ENCODE peak calls at places on chromosomes 6 and 20, in six cellular contexts. Y is CD8-positive, alpha-beta memory T cell; L is GM23248; N is naive thymus-derived CD4-positive, alpha-beta T cell; O is upper lobe of right lung; G is MM.1S. H is an unnamed sample.

GRCh38 chr6:28802417-28803336 is 121.1 kb downstream of the TRIM27 start:
- DNase-seq in N (no peak), G (peak; percentile 6), Y (no peak), L (peak; percentile 54), O (no peak), H (no peak)

GRCh38 chr6:75788894-75789293 is 39.9 kb downstream of the MYO6 start:
- DNase-seq in G (no peak), N (no peak), L (no peak), Y (no peak), O (no peak), H (no peak)

GRCh38 chr6:94401311-94401710 is 982.0 kb upstream of the EPHA7 start:
- DNase-seq in G (no peak), N (no peak), L (no peak), Y (no peak), O (no peak), H (no peak)

GRCh38 chr6:121884621-121885020 is 449.2 kb downstream of the GJA1 start:
- DNase-seq in G (no peak), L (no peak), N (no peak), Y (no peak), O (no peak), H (no peak)

GRCh38 chr6:40274058-40274457 is 313.1 kb downstream of the LRFN2 start:
- DNase-seq in O (no peak), L (peak; percentile 13), G (no peak), Y (no peak), N (no peak), H (no peak)

GRCh38 chr6:77034161-77034560 is 429.1 kb downstream of the HTR1B start:
- DNase-seq in Y (no peak), O (no peak), N (no peak), L (peak; percentile 77), G (no peak), H (no peak)

GRCh38 chr6:80508885-80509630 is 402.6 kb downstream of the BCKDHB start:
- DNase-seq in G (no peak), Y (no peak), N (no peak), L (no peak), O (no peak), H (no peak)

GRCh38 chr6:67640462-67640861 is 994.6 kb upstream of the ADGRB3 start:
- DNase-seq in O (no peak), Y (no peak), L (no peak), N (no peak), G (no peak), H (no peak)

GRCh38 chr6:69894578-69895347 is 28.4 kb downstream of the COL19A1 start:
- DNase-seq in O (no peak), N (no peak), L (peak; percentile 47), Y (no peak), G (peak; percentile 10), H (no peak)

GRCh38 chr6:34597605-34598353 is 41.6 kb upstream of the SPDEF start:
- DNase-seq in L (no peak), O (no peak), N (no peak), G (no peak), Y (no peak), H (no peak)

GRCh38 chr6:13079096-13079758 is 249.1 kb downstream of the TBC1D7 start:
- DNase-seq in G (no peak), Y (no peak), O (no peak), L (peak; percentile 3), N (no peak), H (no peak)

GRCh38 chr6:159736908-159737307 is 9.6 kb downstream of the WTAP start:
- DNase-seq in O (no peak), G (no peak), Y (no peak), L (no peak), N (no peak), H (no peak)

GRCh38 chr6:27178001-27178730 is 69.3 kb upstream of the PRSS16 start:
- DNase-seq in N (peak; percentile 53), Y (peak; percentile 62), L (peak; percentile 83), O (no peak), G (peak; percentile 51), H (peak; percentile 85)

GRCh38 chr6:75483136-75483952 is 10.3 kb downstream of the FILIP1 start:
- DNase-seq in N (no peak), G (no peak), L (no peak), O (no peak), Y (no peak), H (no peak)

GRCh38 chr6:41028618-41029486 is 10.2 kb downstream of the UNC5CL start:
- DNase-seq in O (no peak), Y (no peak), N (peak; percentile 7), G (no peak), L (no peak), H (no peak)

GRCh38 chr6:106997392-106998257 is 23.1 kb upstream of the CD24 start:
- DNase-seq in L (peak; percentile 73), Y (peak; percentile 54), G (peak; percentile 55), N (peak; percentile 38), O (peak; percentile 67), H (peak; percentile 57)

GRCh38 chr6:136582702-136583471 is 32.7 kb upstream of the MAP7 start:
- DNase-seq in G (peak; percentile 47), Y (no peak), L (peak; percentile 93), O (no peak), N (no peak), H (no peak)

GRCh38 chr20:62220666-62221568 is 839 bp upstream of the HRH3 start:
- DNase-seq in G (no peak), O (no peak), Y (no peak), L (no peak), N (no peak), H (no peak)

GRCh38 chr20:50224553-50225255 is 34.1 kb downstream of the CEBPB start:
- DNase-seq in Y (peak; percentile 5), G (no peak), O (peak; percentile 88), N (no peak), L (peak; percentile 95), H (peak; percentile 89)

GRCh38 chr20:38649275-38649891 is 47.8 kb downstream of the ARHGAP40 start:
- DNase-seq in G (no peak), N (no peak), Y (no peak), O (no peak), L (peak; percentile 36), H (no peak)

GRCh38 chr6:69974193-69974592 is 107.8 kb downstream of the COL19A1 start:
- DNase-seq in O (no peak), Y (no peak), L (peak; percentile 2), N (no peak), G (no peak), H (no peak)

GRCh38 chr20:10060223-10060622 is 25.4 kb downstream of the ANKEF1 start:
- DNase-seq in Y (no peak), N (no peak), G (peak; percentile 27), L (no peak), O (no peak), H (no peak)

GRCh38 chr6:101080597-101080996 is 199.5 kb upstream of the ASCC3 start:
- DNase-seq in G (no peak), O (no peak), N (no peak), L (peak; percentile 64), Y (no peak), H (no peak)

GRCh38 chr6:105954148-105954547 is 132.0 kb upstream of the PRDM1 start:
- DNase-seq in L (no peak), Y (no peak), O (no peak), G (no peak), N (no peak), H (no peak)

GRCh38 chr6:38684244-38684643 is 18.7 kb downstream of the GLO1 start:
- DNase-seq in Y (no peak), N (no peak), O (no peak), G (no peak), L (no peak), H (no peak)

GRCh38 chr6:27795697-27796494 is 116.3 kb downstream of the OR2B2 start:
- DNase-seq in G (peak; percentile 89), Y (peak; percentile 55), O (no peak), L (peak; percentile 84), N (peak; percentile 79), H (peak; percentile 61)

GRCh38 chr20:15195378-15195777 is 858.0 kb upstream of the FLRT3 start:
- DNase-seq in Y (no peak), G (no peak), N (no peak), O (no peak), L (peak; percentile 14), H (no peak)

GRCh38 chr6:138546733-138547185 is 47.5 kb upstream of the NHSL1 start:
- DNase-seq in Y (no peak), L (peak; percentile 33), N (no peak), G (no peak), O (no peak), H (no peak)
- H3K27ac ChIP-seq in Y (no peak overlapping the region), L (no peak overlapping the region), N (no peak overlapping the region), G (no peak overlapping the region), O (no peak overlapping the region), H (peak overlapping the region; percentile 58)

GRCh38 chr6:37083243-37084138 is 78.0 kb downstream of the FGD2 start:
- DNase-seq in O (peak; percentile 91), L (peak; percentile 48), N (no peak), Y (no peak), G (no peak), H (no peak)
- H3K27ac ChIP-seq in O (peak overlapping the region; percentile 70), L (no peak overlapping the region), N (no peak overlapping the region), Y (peak overlapping the region; percentile 57), G (no peak overlapping the region), H (no peak overlapping the region)

DNA sequence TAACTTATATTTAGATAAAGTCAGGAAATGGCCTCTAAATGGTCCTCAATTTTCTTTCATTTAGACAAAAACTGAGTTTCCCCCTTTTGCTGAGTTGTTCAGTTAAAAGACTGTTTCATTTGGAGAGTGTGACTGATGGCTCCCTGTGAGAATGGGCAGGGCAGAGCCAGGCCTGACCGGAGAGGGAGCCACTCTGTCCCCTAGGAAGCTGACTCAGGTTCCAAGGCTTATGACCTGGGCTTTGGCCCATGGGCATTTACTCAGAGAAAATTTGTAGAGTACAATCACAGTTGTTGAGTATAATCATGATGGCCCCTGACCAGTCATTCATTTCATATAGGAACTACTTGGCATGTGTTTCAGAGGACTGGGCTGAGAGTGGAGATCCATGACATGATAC is 37.0 kb upstream of the AIG1 start:
- DNase-seq in Y (no peak), O (no peak), G (no peak), L (no peak), N (no peak), H (no peak)
- H3K27ac ChIP-seq in Y (no peak overlapping the region), O (no peak overlapping the region), G (no peak overlapping the region), L (no peak overlapping the region), N (no peak overlapping the region), H (no peak overlapping the region)

GRCh38 chr6:53309059-53309896 is 39.5 kb downstream of the ELOVL5 start:
- DNase-seq in G (peak; percentile 90), L (peak; percentile 54), N (no peak), O (no peak), Y (peak; percentile 51), H (no peak)

GRCh38 chr6:53310751-53311585 is 37.8 kb downstream of the ELOVL5 start:
- DNase-seq in Y (no peak), O (no peak), N (no peak), G (peak; percentile 21), L (no peak), H (no peak)

GRCh38 chr6:53309897-53310291 is 38.9 kb downstream of the ELOVL5 start:
- DNase-seq in L (no peak), O (no peak), Y (no peak), G (no peak), N (no peak), H (no peak)

GRCh38 chr6:53302678-53303360 is 45.9 kb downstream of the ELOVL5 start:
- DNase-seq in L (peak; percentile 90), O (no peak), Y (no peak), N (peak; percentile 83), G (peak; percentile 55), H (peak; percentile 59)

GRCh38 chr6:53306819-53307347 is 41.9 kb downstream of the ELOVL5 start:
- DNase-seq in L (peak; percentile 68), G (peak; percentile 46), Y (no peak), O (no peak), N (no peak), H (no peak)
- H3K27ac ChIP-seq in L (no peak overlapping the region), G (peak overlapping the region; percentile 39), Y (no peak overlapping the region), O (no peak overlapping the region), N (no peak overlapping the region), H (no peak overlapping the region)